ENCODE peak calls at places on chromosomes 7 and 10, in eight cellular contexts. One of them, this sample, is unnamed.

GRCh38 chr7:72405389-72405788 is 6.7 kb downstream of the CALN1 start:
- DNase-seq in RWPE1: peak
- DNase-seq in SW480: peak
- DNase-seq in GM18507: no peak
- DNase-seq in NCI-H1092 treated with DMSO at 0.1 percent for 48 hours: no peak
- DNase-seq in EH: no peak
- DNase-seq in OCI-LY7: no peak
- DNase-seq in skeletal muscle cell: no peak
- DNase-seq in this sample: no peak

GRCh38 chr7:140656548-140657515 is 15.9 kb upstream of the ADCK2 start:
- DNase-seq in RWPE1: peak
- DNase-seq in SW480: peak
- DNase-seq in GM18507: no peak
- DNase-seq in NCI-H1092 treated with DMSO at 0.1 percent for 48 hours: no peak
- DNase-seq in EH: peak
- DNase-seq in OCI-LY7: peak
- DNase-seq in skeletal muscle cell: peak
- DNase-seq in this sample: no peak

GRCh38 chr10:130169136-130169888 is 33.1 kb downstream of the GLRX3 start:
- DNase-seq in RWPE1: no peak
- DNase-seq in SW480: no peak
- DNase-seq in GM18507: no peak
- DNase-seq in NCI-H1092 treated with DMSO at 0.1 percent for 48 hours: peak
- DNase-seq in EH: no peak
- DNase-seq in OCI-LY7: no peak
- DNase-seq in skeletal muscle cell: peak
- DNase-seq in this sample: peak

GRCh38 chr10:81600185-81600584 is 274.8 kb upstream of the NRG3 start:
- DNase-seq in RWPE1: peak
- DNase-seq in SW480: no peak
- DNase-seq in GM18507: no peak
- DNase-seq in NCI-H1092 treated with DMSO at 0.1 percent for 48 hours: no peak
- DNase-seq in EH: peak
- DNase-seq in OCI-LY7: no peak
- DNase-seq in skeletal muscle cell: peak
- DNase-seq in this sample: no peak

GRCh38 chr10:96971324-96971723 is 139.2 kb downstream of the LCOR start:
- DNase-seq in RWPE1: no peak
- DNase-seq in SW480: no peak
- DNase-seq in GM18507: no peak
- DNase-seq in NCI-H1092 treated with DMSO at 0.1 percent for 48 hours: no peak
- DNase-seq in EH: no peak
- DNase-seq in OCI-LY7: no peak
- DNase-seq in skeletal muscle cell: no peak
- DNase-seq in this sample: no peak

GRCh38 chr10:6701289-6701688 is 121.2 kb upstream of the PRKCQ start:
- DNase-seq in RWPE1: peak
- DNase-seq in SW480: no peak
- DNase-seq in GM18507: no peak
- DNase-seq in NCI-H1092 treated with DMSO at 0.1 percent for 48 hours: no peak
- DNase-seq in EH: no peak
- DNase-seq in OCI-LY7: no peak
- DNase-seq in skeletal muscle cell: no peak
- DNase-seq in this sample: no peak

GRCh38 chr7:100118388-100119074 is 627 bp downstream of the TAF6 start:
- DNase-seq in RWPE1: no peak
- DNase-seq in SW480: peak
- DNase-seq in GM18507: no peak
- DNase-seq in NCI-H1092 treated with DMSO at 0.1 percent for 48 hours: no peak
- DNase-seq in EH: no peak
- DNase-seq in OCI-LY7: no peak
- DNase-seq in skeletal muscle cell: no peak
- DNase-seq in this sample: no peak

GRCh38 chr7:100604976-100605911 is 3.1 kb downstream of the PCOLCE start:
- DNase-seq in RWPE1: peak
- DNase-seq in SW480: peak
- DNase-seq in GM18507: no peak
- DNase-seq in NCI-H1092 treated with DMSO at 0.1 percent for 48 hours: no peak
- DNase-seq in EH: no peak
- DNase-seq in OCI-LY7: no peak
- DNase-seq in skeletal muscle cell: no peak
- DNase-seq in this sample: peak

GRCh38 chr10:31617133-31617532 is 298.1 kb downstream of the ZEB1 start:
- DNase-seq in RWPE1: no peak
- DNase-seq in SW480: no peak
- DNase-seq in GM18507: no peak
- DNase-seq in NCI-H1092 treated with DMSO at 0.1 percent for 48 hours: no peak
- DNase-seq in EH: no peak
- DNase-seq in OCI-LY7: no peak
- DNase-seq in skeletal muscle cell: no peak
- DNase-seq in this sample: no peak

GRCh38 chr7:122014697-122015096 is 129.4 kb downstream of the AASS start:
- DNase-seq in RWPE1: no peak
- DNase-seq in SW480: no peak
- DNase-seq in GM18507: no peak
- DNase-seq in NCI-H1092 treated with DMSO at 0.1 percent for 48 hours: no peak
- DNase-seq in EH: peak
- DNase-seq in OCI-LY7: no peak
- DNase-seq in skeletal muscle cell: no peak
- DNase-seq in this sample: no peak

GRCh38 chr7:98240961-98241673 is 10.9 kb downstream of the TECPR1 start:
- DNase-seq in RWPE1: peak
- DNase-seq in SW480: peak
- DNase-seq in GM18507: peak
- DNase-seq in NCI-H1092 treated with DMSO at 0.1 percent for 48 hours: peak
- DNase-seq in EH: peak
- DNase-seq in OCI-LY7: peak
- DNase-seq in skeletal muscle cell: no peak
- DNase-seq in this sample: peak

GRCh38 chr10:110644598-110645462 is 694 bp downstream of the RBM20 start:
- DNase-seq in RWPE1: no peak
- DNase-seq in SW480: peak
- DNase-seq in GM18507: no peak
- DNase-seq in NCI-H1092 treated with DMSO at 0.1 percent for 48 hours: no peak
- DNase-seq in EH: no peak
- DNase-seq in OCI-LY7: no peak
- DNase-seq in skeletal muscle cell: no peak
- DNase-seq in this sample: no peak

GRCh38 chr10:43680035-43680434 is 31.4 kb upstream of the ZNF32 start:
- DNase-seq in RWPE1: peak
- DNase-seq in SW480: peak
- DNase-seq in GM18507: no peak
- DNase-seq in NCI-H1092 treated with DMSO at 0.1 percent for 48 hours: no peak
- DNase-seq in EH: peak
- DNase-seq in OCI-LY7: no peak
- DNase-seq in skeletal muscle cell: no peak
- DNase-seq in this sample: no peak

GRCh38 chr10:29658984-29659769 is 24.4 kb upstream of the SVIL start:
- DNase-seq in RWPE1: peak
- DNase-seq in SW480: peak
- DNase-seq in GM18507: peak
- DNase-seq in NCI-H1092 treated with DMSO at 0.1 percent for 48 hours: no peak
- DNase-seq in EH: peak
- DNase-seq in OCI-LY7: no peak
- DNase-seq in skeletal muscle cell: peak
- DNase-seq in this sample: no peak

GRCh38 chr10:103197177-103197576 is 4.1 kb upstream of the NT5C2 start:
- DNase-seq in RWPE1: peak
- DNase-seq in SW480: peak
- DNase-seq in GM18507: no peak
- DNase-seq in NCI-H1092 treated with DMSO at 0.1 percent for 48 hours: no peak
- DNase-seq in EH: peak
- DNase-seq in OCI-LY7: no peak
- DNase-seq in skeletal muscle cell: no peak
- DNase-seq in this sample: no peak

GRCh38 chr7:77481615-77482014 is 55.5 kb upstream of the PTPN12 start:
- DNase-seq in RWPE1: no peak
- DNase-seq in SW480: peak
- DNase-seq in GM18507: no peak
- DNase-seq in NCI-H1092 treated with DMSO at 0.1 percent for 48 hours: no peak
- DNase-seq in EH: no peak
- DNase-seq in OCI-LY7: no peak
- DNase-seq in skeletal muscle cell: no peak
- DNase-seq in this sample: no peak

GRCh38 chr7:29146082-29146706 is at the start of gene CPVL:
- DNase-seq in RWPE1: peak
- DNase-seq in SW480: peak
- DNase-seq in GM18507: no peak
- DNase-seq in NCI-H1092 treated with DMSO at 0.1 percent for 48 hours: peak
- DNase-seq in EH: no peak
- DNase-seq in OCI-LY7: no peak
- DNase-seq in skeletal muscle cell: no peak
- DNase-seq in this sample: peak

GRCh38 chr10:110209399-110209925 is 2.1 kb downstream of the MXI1 start:
- DNase-seq in RWPE1: peak
- DNase-seq in SW480: peak
- DNase-seq in GM18507: no peak
- DNase-seq in NCI-H1092 treated with DMSO at 0.1 percent for 48 hours: no peak
- DNase-seq in EH: peak
- DNase-seq in OCI-LY7: peak
- DNase-seq in skeletal muscle cell: peak
- DNase-seq in this sample: peak

GRCh38 chr10:95655571-95656290 is 780 bp downstream of the ALDH18A1 start:
- DNase-seq in RWPE1: peak
- DNase-seq in SW480: peak
- DNase-seq in GM18507: no peak
- DNase-seq in NCI-H1092 treated with DMSO at 0.1 percent for 48 hours: no peak
- DNase-seq in EH: peak
- DNase-seq in OCI-LY7: peak
- DNase-seq in skeletal muscle cell: no peak
- DNase-seq in this sample: peak

GRCh38 chr10:88245974-88246511 is 337.1 kb downstream of the RNLS start:
- DNase-seq in RWPE1: no peak
- DNase-seq in SW480: no peak
- DNase-seq in GM18507: no peak
- DNase-seq in NCI-H1092 treated with DMSO at 0.1 percent for 48 hours: no peak
- DNase-seq in EH: peak
- DNase-seq in OCI-LY7: no peak
- DNase-seq in skeletal muscle cell: peak
- DNase-seq in this sample: peak

GRCh38 chr10:131178521-131178920 is 133.0 kb downstream of the TCERG1L start:
- DNase-seq in RWPE1: no peak
- DNase-seq in SW480: no peak
- DNase-seq in GM18507: no peak
- DNase-seq in NCI-H1092 treated with DMSO at 0.1 percent for 48 hours: no peak
- DNase-seq in EH: no peak
- DNase-seq in OCI-LY7: no peak
- DNase-seq in skeletal muscle cell: no peak
- DNase-seq in this sample: no peak

GRCh38 chr10:11515596-11516418 is 95.6 kb downstream of the USP6NL start:
- DNase-seq in RWPE1: peak
- DNase-seq in SW480: peak
- DNase-seq in GM18507: no peak
- DNase-seq in NCI-H1092 treated with DMSO at 0.1 percent for 48 hours: peak
- DNase-seq in EH: peak
- DNase-seq in OCI-LY7: peak
- DNase-seq in skeletal muscle cell: no peak
- DNase-seq in this sample: peak

GRCh38 chr7:44367475-44368030 is 42.2 kb upstream of the CAMK2B start:
- DNase-seq in RWPE1: no peak
- DNase-seq in SW480: no peak
- DNase-seq in GM18507: no peak
- DNase-seq in NCI-H1092 treated with DMSO at 0.1 percent for 48 hours: no peak
- DNase-seq in EH: no peak
- DNase-seq in OCI-LY7: no peak
- DNase-seq in skeletal muscle cell: no peak
- DNase-seq in this sample: no peak

GRCh38 chr10:122142652-122143237 is 128.4 kb upstream of the BTBD16 start:
- DNase-seq in RWPE1: no peak
- DNase-seq in SW480: no peak
- DNase-seq in GM18507: peak
- DNase-seq in NCI-H1092 treated with DMSO at 0.1 percent for 48 hours: no peak
- DNase-seq in EH: no peak
- DNase-seq in OCI-LY7: peak
- DNase-seq in skeletal muscle cell: no peak
- DNase-seq in this sample: peak

GRCh38 chr10:75062191-75062849 is 49.1 kb upstream of the SAMD8 start:
- DNase-seq in RWPE1: no peak
- DNase-seq in SW480: no peak
- DNase-seq in GM18507: no peak
- DNase-seq in NCI-H1092 treated with DMSO at 0.1 percent for 48 hours: no peak
- DNase-seq in EH: peak
- DNase-seq in OCI-LY7: no peak
- DNase-seq in skeletal muscle cell: peak
- DNase-seq in this sample: no peak

This sample was measured in NCI-H146.